ENCODE peak calls at places on chromosomes 12 and 14, in ten cellular contexts. R is dorsolateral prefrontal cortex; E is tibial nerve; M is tibial artery; T is left ventricle myocardium inferior; H is mammary epithelial cell; V is fibroblast of mammary gland; K is astrocyte of the cerebellum; Q is CD8-positive, alpha-beta T cell; B is OCI-LY7. N is an unnamed sample.

GRCh38 chr14:102944448-102945330 is 22.2 kb downstream of the AMN start:
- DNase-seq in Q (no peak), T (no peak), M (no peak), B (no peak), K (no peak), V (no peak), H (no peak), E (no peak), R (no peak), N (no peak)

GRCh38 chr12:100127766-100128508 is 14.7 kb downstream of the BLTP3B start:
- DNase-seq in R (no peak), E (no peak), K (no peak), H (peak), Q (no peak), T (no peak), V (peak), B (peak), M (no peak), N (peak)

GRCh38 chr12:111453071-111453989 is 47.6 kb downstream of the SH2B3 start:
- DNase-seq in E (no peak), V (no peak), B (no peak), Q (no peak), H (no peak), K (no peak), M (peak), R (no peak), T (no peak), N (no peak)

GRCh38 chr12:112524676-112525425 is 106.1 kb downstream of the PTPN11 start:
- DNase-seq in E (no peak), T (no peak), M (no peak), H (peak), K (peak), Q (no peak), B (no peak), V (peak), R (no peak), N (no peak)

GRCh38 chr12:93231938-93232337 is 145.8 kb upstream of the NUDT4 start:
- DNase-seq in K (no peak), R (no peak), H (no peak), M (no peak), B (no peak), T (no peak), E (no peak), V (no peak), Q (no peak), N (no peak)

GRCh38 chr12:116222358-116222757 is 55.1 kb downstream of the MED13L start:
- DNase-seq in T (no peak), K (peak), V (peak), M (peak), H (peak), B (no peak), R (no peak), Q (no peak), E (peak), N (peak)

GRCh38 chr12:124767075-124767821 is 96.4 kb downstream of the SCARB1 start:
- DNase-seq in B (peak), H (peak), Q (peak), V (peak), K (no peak), R (peak), M (peak), T (peak), E (peak), N (no peak)

GRCh38 chr14:29527286-29527685 is 400.4 kb downstream of the PRKD1 start:
- DNase-seq in E (no peak), R (no peak), T (no peak), H (no peak), B (no peak), V (no peak), M (no peak), Q (no peak), K (no peak), N (no peak)

GRCh38 chr12:124294686-124295315 is at the start of gene RFLNA:
- DNase-seq in V (no peak), K (no peak), Q (no peak), H (no peak), B (no peak), T (no peak), E (no peak), R (no peak), M (no peak), N (no peak)

GRCh38 chr12:11853126-11853525 is 203.7 kb downstream of the ETV6 start:
- DNase-seq in E (no peak), H (no peak), M (no peak), R (no peak), V (no peak), K (no peak), T (no peak), Q (no peak), B (no peak), N (no peak)

GRCh38 chr14:22556021-22556989 is 32.7 kb downstream of the DAD1 start:
- DNase-seq in V (peak), Q (peak), H (peak), M (no peak), R (no peak), K (peak), T (no peak), B (peak), E (no peak), N (peak)

GRCh38 chr14:96400495-96400894 is 8.6 kb downstream of the AK7 start:
- DNase-seq in V (no peak), T (no peak), Q (no peak), R (no peak), K (no peak), M (no peak), B (no peak), H (no peak), E (no peak), N (no peak)

GRCh38 chr12:92075425-92075891 is 70.2 kb downstream of the BTG1 start:
- DNase-seq in T (no peak), V (peak), Q (no peak), M (no peak), K (no peak), R (no peak), H (no peak), B (no peak), E (no peak), N (no peak)

GRCh38 chr14:104219731-104220224 is 81.4 kb downstream of the KIF26A start:
- DNase-seq in K (no peak), R (no peak), T (no peak), B (no peak), H (no peak), Q (no peak), V (no peak), E (no peak), M (no peak), N (no peak)

GRCh38 chr14:92382677-92383076 is 59.7 kb downstream of the SLC24A4 start:
- DNase-seq in K (no peak), Q (no peak), H (peak), V (no peak), T (no peak), M (no peak), E (no peak), R (no peak), B (no peak), N (no peak)

GRCh38 chr12:130765186-130765659 is 49.1 kb upstream of the RIMBP2 start:
- DNase-seq in T (no peak), B (peak), Q (no peak), R (no peak), M (no peak), V (peak), E (no peak), K (no peak), H (no peak), N (no peak)

GRCh38 chr14:63383776-63384367 is 65.1 kb upstream of the GPHB5 start:
- DNase-seq in E (no peak), V (no peak), B (peak), H (no peak), M (no peak), R (no peak), K (no peak), T (no peak), Q (peak), N (no peak)

GRCh38 chr12:52050116-52050770 is 999 bp upstream of the NR4A1 start:
- DNase-seq in E (no peak), K (no peak), T (no peak), H (peak), Q (no peak), M (peak), B (peak), V (peak), R (no peak), N (no peak)
- TF ChIP-seq CTCF in E (no peak), K (no peak), T (no peak), H (no peak), Q (no peak), M (no peak), B (no peak), V (no peak), R (no peak), N (no peak)

GRCh38 chr12:51531982-51532497 is 59.0 kb upstream of the SCN8A start:
- DNase-seq in B (peak), Q (peak), K (peak), E (peak), H (peak), V (peak), M (peak), R (peak), T (peak), N (peak)
- TF ChIP-seq CTCF in B (peak), Q (peak), K (peak), E (peak), H (peak), V (peak), M (peak), R (peak), T (peak), N (peak)

GRCh38 chr12:18546399-18546798 is 191.4 kb downstream of the PLCZ1 start:
- DNase-seq in Q (no peak), V (peak), E (no peak), K (no peak), M (no peak), T (no peak), B (no peak), R (no peak), H (peak), N (no peak)

GRCh38 chr12:18551703-18552102 is 186.1 kb downstream of the PLCZ1 start:
- DNase-seq in Q (no peak), V (no peak), M (no peak), E (no peak), R (no peak), K (no peak), H (peak), B (no peak), T (no peak), N (no peak)

GRCh38 chr12:18552829-18553228 is 185.0 kb downstream of the PLCZ1 start:
- DNase-seq in Q (no peak), B (no peak), T (no peak), E (no peak), R (no peak), M (no peak), H (no peak), V (no peak), K (no peak), N (no peak)

DNA sequence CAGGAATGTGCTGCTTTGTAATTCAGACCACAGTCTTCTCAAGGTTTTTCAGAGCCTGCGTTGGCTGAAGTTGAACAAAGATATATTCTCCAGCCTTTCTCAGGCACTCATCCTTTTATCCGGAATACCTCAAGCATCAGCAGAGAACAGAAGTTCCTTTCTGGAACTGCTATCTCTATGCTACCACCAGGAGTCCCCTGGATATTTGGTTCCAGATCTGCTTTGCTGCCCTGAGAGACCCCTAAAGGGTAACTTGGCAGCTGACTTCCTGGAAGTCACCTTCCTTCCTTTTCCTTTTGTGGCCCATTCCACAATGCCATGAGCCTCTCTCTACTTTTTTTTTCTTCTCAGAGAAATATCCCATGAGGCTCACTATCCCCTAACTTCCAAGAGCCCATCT is 188.2 kb downstream of the PLCZ1 start:
- DNase-seq in T (no peak), R (no peak), V (no peak), H (no peak), E (no peak), M (no peak), K (no peak), B (no peak), Q (no peak), N (no peak)
- TF ChIP-seq CTCF in T (no peak), R (no peak), V (peak), H (no peak), E (no peak), M (no peak), K (peak), B (no peak), Q (no peak), N (peak)

GRCh38 chr14:73895939-73896338 is 9.3 kb downstream of the ZNF410 start:
- DNase-seq in T (no peak), R (no peak), V (no peak), H (no peak), E (no peak), K (no peak), B (no peak), Q (no peak), M (no peak), N (no peak)
- TF ChIP-seq CTCF in T (no peak), R (no peak), V (no peak), H (no peak), E (no peak), K (no peak), B (no peak), Q (no peak), M (no peak), N (no peak)

GRCh38 chr12:109714141-109714912 is 702 bp downstream of the FAM222A start:
- DNase-seq in R (no peak), B (peak), M (no peak), T (peak), H (peak), Q (peak), E (no peak), V (no peak), K (no peak), N (no peak)
- TF ChIP-seq CTCF in R (peak), B (peak), M (no peak), T (peak), H (no peak), Q (no peak), E (peak), V (no peak), K (peak), N (no peak)

DNA sequence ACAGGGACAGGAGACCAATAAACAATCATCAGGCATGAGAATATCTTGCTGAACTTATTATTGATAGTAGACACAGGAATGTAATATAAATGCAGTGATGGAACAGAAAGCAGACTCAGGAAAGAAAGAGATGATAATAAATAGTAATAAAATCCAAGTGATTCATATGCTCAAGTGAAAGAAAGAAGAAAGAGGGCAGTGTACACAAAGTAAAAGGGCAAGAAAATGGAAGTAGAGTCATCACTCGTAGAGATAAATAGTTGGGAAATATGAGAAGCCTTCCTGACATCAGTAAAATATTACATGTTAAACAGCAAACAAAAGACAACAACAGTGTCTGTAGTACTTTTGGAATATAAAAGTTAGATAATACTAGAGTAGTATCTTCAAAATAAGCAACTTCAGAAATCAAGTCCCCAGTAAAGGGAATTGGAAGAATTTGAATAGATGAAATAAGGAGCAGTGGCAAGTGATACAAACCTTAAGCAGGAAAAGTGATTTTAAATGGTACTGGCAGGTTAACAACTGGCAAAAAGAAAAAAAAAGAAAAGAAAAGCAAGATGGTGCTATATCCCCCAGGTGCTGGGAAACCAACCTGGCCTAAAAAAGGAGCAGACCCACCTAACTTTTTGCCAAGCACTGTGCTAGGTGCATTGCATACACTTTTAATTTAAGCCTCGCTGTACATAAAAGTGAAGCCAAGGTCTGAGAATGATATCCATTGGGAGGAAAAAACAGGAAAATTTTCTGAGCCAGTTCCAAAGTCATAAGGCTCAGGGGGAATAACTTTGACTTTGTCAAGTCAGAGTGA is 412.5 kb downstream of the RAD51B start:
- DNase-seq in E (no peak), M (no peak), H (peak), R (no peak), T (no peak), B (no peak), K (no peak), Q (no peak), V (peak), N (no peak)
- TF ChIP-seq CTCF in E (no peak), M (no peak), H (no peak), R (no peak), T (no peak), B (no peak), K (no peak), Q (no peak), V (no peak), N (no peak)

GRCh38 chr14:25484194-25484593 is 434.2 kb upstream of the STXBP6 start:
- DNase-seq in R (no peak), M (no peak), H (no peak), E (no peak), V (no peak), Q (no peak), B (no peak), K (no peak), T (no peak), N (no peak)
- TF ChIP-seq CTCF in R (peak), M (no peak), H (no peak), E (no peak), V (no peak), Q (no peak), B (no peak), K (no peak), T (no peak), N (no peak)

DNA sequence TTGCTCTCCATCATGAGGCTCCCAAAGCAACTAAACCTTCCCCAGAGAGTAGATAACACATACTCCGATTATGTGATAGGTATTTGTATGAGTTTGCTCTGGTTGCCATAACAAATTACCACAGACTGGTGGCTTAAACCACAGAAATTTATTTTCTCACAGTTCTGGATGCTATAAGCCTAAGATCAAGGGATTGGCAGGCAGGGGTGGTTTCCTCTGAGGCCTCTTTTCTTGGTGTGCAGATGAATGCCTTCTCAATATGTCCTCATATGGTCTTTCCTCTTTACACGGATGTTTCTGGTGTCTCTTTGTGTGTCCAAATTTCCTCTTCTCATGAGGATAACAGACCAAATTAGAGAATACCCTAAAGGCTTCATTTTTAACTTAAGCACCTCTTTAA is 285.8 kb upstream of the GRIP1 start:
- DNase-seq in M (no peak), Q (no peak), K (peak), V (no peak), H (peak), B (no peak), T (no peak), R (no peak), E (no peak), N (no peak)
- TF ChIP-seq CTCF in M (no peak), Q (no peak), K (no peak), V (no peak), H (no peak), B (no peak), T (no peak), R (no peak), E (no peak), N (no peak)

GRCh38 chr14:94907626-94908261 is 137.8 kb upstream of the GSC start:
- DNase-seq in V (no peak), Q (no peak), T (no peak), B (no peak), E (no peak), K (no peak), M (peak), R (no peak), H (no peak), N (no peak)
- TF ChIP-seq CTCF in V (no peak), Q (no peak), T (no peak), B (no peak), E (no peak), K (no peak), M (no peak), R (no peak), H (no peak), N (no peak)